ENCODE peak calls at places on chromosome 18, in six cellular contexts. One of them, this sample, is unnamed.
A peak's percentile ranks its signal among the peaks of the same experiment; 100 is the strongest.

GRCh38 chr18:77112161-77112801 is 20.3 kb downstream of the MBP start:
- DNase-seq in neuronal stem cell: no peak
- DNase-seq in IMR-90: no peak
- DNase-seq in mesendoderm: peak; percentile 22
- DNase-seq in mesenchymal stem cell: no peak
- DNase-seq in H1: peak; percentile 44
- DNase-seq in this sample: no peak

GRCh38 chr18:76491436-76491800 is 3.6 kb downstream of the ZNF516 start:
- DNase-seq in H1: no peak
- DNase-seq in mesendoderm: peak; percentile 69
- DNase-seq in mesenchymal stem cell: peak; percentile 72
- DNase-seq in IMR-90: peak; percentile 68
- DNase-seq in neuronal stem cell: peak; percentile 59
- DNase-seq in this sample: no peak

GRCh38 chr18:79921984-79922965 is 29.2 kb downstream of the SLC66A2 start:
- DNase-seq in mesenchymal stem cell: no peak
- DNase-seq in neuronal stem cell: no peak
- DNase-seq in mesendoderm: no peak
- DNase-seq in IMR-90: no peak
- DNase-seq in H1: no peak
- DNase-seq in this sample: no peak

GRCh38 chr18:30566877-30567276 is 475.7 kb downstream of the DSC3 start:
- DNase-seq in neuronal stem cell: no peak
- DNase-seq in IMR-90: no peak
- DNase-seq in H1: no peak
- DNase-seq in mesendoderm: no peak
- DNase-seq in mesenchymal stem cell: no peak
- DNase-seq in this sample: no peak

GRCh38 chr18:79949571-79950439 is 1.6 kb downstream of the SLC66A2 start:
- DNase-seq in mesenchymal stem cell: no peak
- DNase-seq in mesendoderm: no peak
- DNase-seq in neuronal stem cell: no peak
- DNase-seq in IMR-90: no peak
- DNase-seq in H1: no peak
- DNase-seq in this sample: no peak

GRCh38 chr18:25077933-25078707 is 273.8 kb downstream of the ZNF521 start:
- DNase-seq in mesenchymal stem cell: no peak
- DNase-seq in H1: no peak
- DNase-seq in mesendoderm: no peak
- DNase-seq in neuronal stem cell: peak; percentile 39
- DNase-seq in IMR-90: no peak
- DNase-seq in this sample: no peak

GRCh38 chr18:10271481-10271880 is 183.0 kb upstream of the APCDD1 start:
- DNase-seq in IMR-90: peak; percentile 25
- DNase-seq in H1: no peak
- DNase-seq in neuronal stem cell: no peak
- DNase-seq in mesendoderm: no peak
- DNase-seq in mesenchymal stem cell: peak; percentile 12
- DNase-seq in this sample: no peak

GRCh38 chr18:28963481-28963880 is 786.6 kb upstream of the CDH2 start:
- DNase-seq in IMR-90: peak; percentile 55
- DNase-seq in H1: no peak
- DNase-seq in mesendoderm: no peak
- DNase-seq in mesenchymal stem cell: no peak
- DNase-seq in neuronal stem cell: no peak
- DNase-seq in this sample: no peak

GRCh38 chr18:46401486-46402115 is 255.4 kb downstream of the LOXHD1 start:
- DNase-seq in H1: no peak
- DNase-seq in mesendoderm: no peak
- DNase-seq in IMR-90: no peak
- DNase-seq in neuronal stem cell: no peak
- DNase-seq in mesenchymal stem cell: no peak
- DNase-seq in this sample: no peak

GRCh38 chr18:42030586-42031182 is 75.7 kb downstream of the PIK3C3 start:
- DNase-seq in IMR-90: peak; percentile 24
- DNase-seq in neuronal stem cell: peak; percentile 11
- DNase-seq in mesendoderm: peak; percentile 66
- DNase-seq in H1: peak; percentile 57
- DNase-seq in mesenchymal stem cell: peak; percentile 52
- DNase-seq in this sample: peak; percentile 52

GRCh38 chr18:59729781-59730180 is 32.6 kb upstream of the CCBE1 start:
- DNase-seq in H1: no peak
- DNase-seq in mesenchymal stem cell: no peak
- DNase-seq in neuronal stem cell: no peak
- DNase-seq in IMR-90: no peak
- DNase-seq in mesendoderm: no peak
- DNase-seq in this sample: peak; percentile 60

GRCh38 chr18:47251289-47252120 is at the start of gene SKOR2:
- DNase-seq in neuronal stem cell: no peak
- DNase-seq in H1: peak; percentile 80
- DNase-seq in mesenchymal stem cell: no peak
- DNase-seq in IMR-90: no peak
- DNase-seq in mesendoderm: peak; percentile 60
- DNase-seq in this sample: no peak

GRCh38 chr18:35378206-35378795 is 1.2 kb upstream of the ZNF396 start:
- DNase-seq in neuronal stem cell: no peak
- DNase-seq in H1: no peak
- DNase-seq in mesendoderm: peak; percentile 23
- DNase-seq in mesenchymal stem cell: peak; percentile 16
- DNase-seq in IMR-90: peak; percentile 12
- DNase-seq in this sample: peak; percentile 40

GRCh38 chr18:7577706-7578105 is 10.6 kb downstream of the PTPRM start:
- DNase-seq in neuronal stem cell: peak; percentile 65
- DNase-seq in IMR-90: peak; percentile 68
- DNase-seq in H1: peak; percentile 67
- DNase-seq in mesendoderm: peak; percentile 99
- DNase-seq in mesenchymal stem cell: peak; percentile 68
- DNase-seq in this sample: no peak

GRCh38 chr18:25351773-25352628 is at the start of gene ZNF521:
- DNase-seq in mesenchymal stem cell: peak; percentile 96
- DNase-seq in IMR-90: peak; percentile 92
- DNase-seq in H1: peak; percentile 86
- DNase-seq in neuronal stem cell: peak; percentile 95
- DNase-seq in mesendoderm: peak; percentile 96
- DNase-seq in this sample: peak; percentile 3

GRCh38 chr18:3923750-3924149 is 473.8 kb downstream of the TGIF1 start:
- DNase-seq in H1: no peak
- DNase-seq in IMR-90: peak; percentile 93
- DNase-seq in neuronal stem cell: no peak
- DNase-seq in mesenchymal stem cell: peak; percentile 8
- DNase-seq in mesendoderm: no peak
- DNase-seq in this sample: peak; percentile 35

GRCh38 chr18:5768454-5768853 is 126.9 kb downstream of the TMEM200C start:
- DNase-seq in H1: no peak
- DNase-seq in mesendoderm: no peak
- DNase-seq in IMR-90: no peak
- DNase-seq in mesenchymal stem cell: no peak
- DNase-seq in neuronal stem cell: no peak
- DNase-seq in this sample: no peak

GRCh38 chr18:26386421-26386820 is 160.2 kb downstream of the TAF4B start:
- DNase-seq in mesendoderm: no peak
- DNase-seq in H1: no peak
- DNase-seq in mesenchymal stem cell: no peak
- DNase-seq in IMR-90: no peak
- DNase-seq in neuronal stem cell: no peak
- DNase-seq in this sample: no peak

GRCh38 chr18:1270081-1270480 is 365.4 kb downstream of the ADCYAP1 start:
- DNase-seq in mesendoderm: no peak
- DNase-seq in H1: no peak
- DNase-seq in mesenchymal stem cell: no peak
- DNase-seq in neuronal stem cell: no peak
- DNase-seq in IMR-90: no peak
- DNase-seq in this sample: no peak

GRCh38 chr18:74682998-74683311 is 85.3 kb downstream of the ZNF407 start:
- DNase-seq in mesenchymal stem cell: no peak
- DNase-seq in IMR-90: peak; percentile 44
- DNase-seq in H1: no peak
- DNase-seq in neuronal stem cell: no peak
- DNase-seq in mesendoderm: no peak
- DNase-seq in this sample: no peak

GRCh38 chr18:50748243-50749229 is 71.3 kb downstream of the MRO start:
- DNase-seq in neuronal stem cell: peak; percentile 56
- DNase-seq in H1: peak; percentile 49
- DNase-seq in mesendoderm: peak; percentile 89
- DNase-seq in IMR-90: no peak
- DNase-seq in mesenchymal stem cell: no peak
- DNase-seq in this sample: peak; percentile 29

GRCh38 chr18:24544141-24544498 is 83.7 kb downstream of the HRH4 start:
- DNase-seq in neuronal stem cell: peak; percentile 65
- DNase-seq in mesendoderm: peak; percentile 43
- DNase-seq in IMR-90: peak; percentile 40
- DNase-seq in mesenchymal stem cell: peak; percentile 28
- DNase-seq in H1: no peak
- DNase-seq in this sample: peak; percentile 60

GRCh38 chr18:24354278-24354677 is 43.3 kb downstream of the OSBPL1A start:
- DNase-seq in mesenchymal stem cell: no peak
- DNase-seq in mesendoderm: peak; percentile 40
- DNase-seq in H1: peak; percentile 39
- DNase-seq in neuronal stem cell: no peak
- DNase-seq in IMR-90: no peak
- DNase-seq in this sample: no peak

GRCh38 chr18:75507636-75508035 is 80.1 kb upstream of the SMIM21 start:
- DNase-seq in neuronal stem cell: no peak
- DNase-seq in mesenchymal stem cell: no peak
- DNase-seq in mesendoderm: no peak
- DNase-seq in H1: no peak
- DNase-seq in IMR-90: peak; percentile 51
- DNase-seq in this sample: no peak

GRCh38 chr18:48767090-48767670 is 183.6 kb downstream of the SMAD7 start:
- DNase-seq in IMR-90: peak; percentile 45
- DNase-seq in neuronal stem cell: no peak
- DNase-seq in mesenchymal stem cell: peak; percentile 94
- DNase-seq in H1: no peak
- DNase-seq in mesendoderm: peak; percentile 81
- DNase-seq in this sample: peak; percentile 84

GRCh38 chr18:51107594-51108305 is 77.7 kb downstream of the SMAD4 start:
- DNase-seq in IMR-90: peak; percentile 10
- DNase-seq in neuronal stem cell: no peak
- DNase-seq in mesenchymal stem cell: peak; percentile 7
- DNase-seq in mesendoderm: no peak
- DNase-seq in H1: no peak
- DNase-seq in this sample: no peak

GRCh38 chr18:34740101-34740500 is 30.0 kb downstream of the DTNA start:
- DNase-seq in neuronal stem cell: no peak
- DNase-seq in mesenchymal stem cell: no peak
- DNase-seq in mesendoderm: no peak
- DNase-seq in H1: no peak
- DNase-seq in IMR-90: no peak
- DNase-seq in this sample: no peak

GRCh38 chr18:2848879-2849254 is 2.1 kb downstream of the EMILIN2 start:
- DNase-seq in H1: no peak
- DNase-seq in mesenchymal stem cell: no peak
- DNase-seq in neuronal stem cell: no peak
- DNase-seq in IMR-90: no peak
- DNase-seq in mesendoderm: no peak
- DNase-seq in this sample: no peak

GRCh38 chr18:34660572-34660971 is 49.5 kb upstream of the DTNA start:
- DNase-seq in neuronal stem cell: no peak
- DNase-seq in mesendoderm: peak; percentile 97
- DNase-seq in mesenchymal stem cell: no peak
- DNase-seq in H1: no peak
- DNase-seq in IMR-90: no peak
- DNase-seq in this sample: no peak

GRCh38 chr18:77262655-77263470 is 13.2 kb downstream of the GALR1 start:
- DNase-seq in IMR-90: no peak
- DNase-seq in mesenchymal stem cell: no peak
- DNase-seq in neuronal stem cell: no peak
- DNase-seq in H1: no peak
- DNase-seq in mesendoderm: peak; percentile 11
- DNase-seq in this sample: peak; percentile 39

GRCh38 chr18:10850828-10851227 is 298.5 kb downstream of the PIEZO2 start:
- DNase-seq in neuronal stem cell: no peak
- DNase-seq in mesendoderm: no peak
- DNase-seq in IMR-90: no peak
- DNase-seq in mesenchymal stem cell: peak; percentile 47
- DNase-seq in H1: no peak
- DNase-seq in this sample: no peak

GRCh38 chr18:27213123-27213717 is 28.1 kb upstream of the CHST9 start:
- DNase-seq in IMR-90: no peak
- DNase-seq in mesendoderm: peak; percentile 22
- DNase-seq in neuronal stem cell: no peak
- DNase-seq in mesenchymal stem cell: no peak
- DNase-seq in H1: no peak
- DNase-seq in this sample: no peak

GRCh38 chr18:9474103-9474982 is 970 bp upstream of the RALBP1 start:
- DNase-seq in mesenchymal stem cell: peak; percentile 91
- DNase-seq in neuronal stem cell: no peak
- DNase-seq in H1: peak; percentile 48
- DNase-seq in IMR-90: peak; percentile 73
- DNase-seq in mesendoderm: peak; percentile 19
- DNase-seq in this sample: peak; percentile 36

GRCh38 chr18:39571511-39571910 is 2005.9 kb upstream of the CELF4 start:
- DNase-seq in H1: no peak
- DNase-seq in mesendoderm: peak; percentile 44
- DNase-seq in mesenchymal stem cell: peak; percentile 45
- DNase-seq in neuronal stem cell: no peak
- DNase-seq in IMR-90: peak; percentile 19
- DNase-seq in this sample: peak; percentile 69

GRCh38 chr18:9321709-9322108 is 12.9 kb upstream of the TWSG1 start:
- DNase-seq in mesendoderm: peak; percentile 16
- DNase-seq in IMR-90: no peak
- DNase-seq in neuronal stem cell: no peak
- DNase-seq in H1: no peak
- DNase-seq in mesenchymal stem cell: no peak
- DNase-seq in this sample: no peak

GRCh38 chr18:12968115-12968514 is 20.3 kb downstream of the SEH1L start:
- DNase-seq in IMR-90: no peak
- DNase-seq in mesenchymal stem cell: no peak
- DNase-seq in H1: no peak
- DNase-seq in neuronal stem cell: no peak
- DNase-seq in mesendoderm: no peak
- DNase-seq in this sample: no peak
- H3K36me3 ChIP-seq in IMR-90: peaks cover 25% of the 10 kb centered on the region
- H3K36me3 ChIP-seq in mesenchymal stem cell: peaks cover 13% of the 10 kb centered on the region
- H3K36me3 ChIP-seq in H1: peaks cover 4% of the 10 kb centered on the region
- H3K36me3 ChIP-seq in neuronal stem cell: peaks cover 22% of the 10 kb centered on the region
- H3K36me3 ChIP-seq in mesendoderm: peaks cover 3% of the 10 kb centered on the region
- H3K36me3 ChIP-seq in this sample: peaks cover 27% of the 10 kb centered on the region

GRCh38 chr18:36871801-36872200 is 42.9 kb downstream of the KIAA1328 start:
- DNase-seq in H1: no peak
- DNase-seq in mesendoderm: peak; percentile 53
- DNase-seq in IMR-90: no peak
- DNase-seq in mesenchymal stem cell: no peak
- DNase-seq in neuronal stem cell: no peak
- DNase-seq in this sample: peak; percentile 69
- H3K4ac ChIP-seq in H1: no peak overlapping the region
- H3K4ac ChIP-seq in mesendoderm: no peak overlapping the region
- H3K4ac ChIP-seq in IMR-90: no peak overlapping the region
- H3K4ac ChIP-seq in mesenchymal stem cell: no peak overlapping the region
- H3K4ac ChIP-seq in neuronal stem cell: no peak overlapping the region
- H3K4ac ChIP-seq in this sample: no peak overlapping the region

GRCh38 chr18:58125756-58126155 is 81.7 kb downstream of the NEDD4L start:
- DNase-seq in mesenchymal stem cell: no peak
- DNase-seq in neuronal stem cell: no peak
- DNase-seq in H1: peak; percentile 35
- DNase-seq in mesendoderm: no peak
- DNase-seq in IMR-90: no peak
- DNase-seq in this sample: no peak
- H3K23ac ChIP-seq in mesenchymal stem cell: no peak overlapping the region
- H3K23ac ChIP-seq in neuronal stem cell: no peak overlapping the region
- H3K23ac ChIP-seq in H1: no peak overlapping the region
- H3K23ac ChIP-seq in mesendoderm: no peak overlapping the region
- H3K23ac ChIP-seq in IMR-90: no peak overlapping the region
- H3K23ac ChIP-seq in this sample: no peak overlapping the region

GRCh38 chr18:12839057-12839525 is 44.9 kb downstream of the PTPN2 start:
- DNase-seq in mesenchymal stem cell: peak; percentile 18
- DNase-seq in mesendoderm: no peak
- DNase-seq in neuronal stem cell: no peak
- DNase-seq in H1: no peak
- DNase-seq in IMR-90: no peak
- DNase-seq in this sample: no peak
- H3K36me3 ChIP-seq in mesenchymal stem cell: peaks cover 3% of the 10 kb centered on the region
- H3K36me3 ChIP-seq in mesendoderm: peaks cover 3% of the 10 kb centered on the region
- H3K36me3 ChIP-seq in neuronal stem cell: peaks cover 2% of the 10 kb centered on the region
- H3K36me3 ChIP-seq in H1: no peaks in the 10 kb centered on the region
- H3K36me3 ChIP-seq in IMR-90: peaks cover 2% of the 10 kb centered on the region
- H3K36me3 ChIP-seq in this sample: peaks cover 2% of the 10 kb centered on the region